ENCODE peak calls at places on chromosomes 4 and X, in four cellular contexts. U is MG63, B is SK-N-MC, O is HepG2. T is an unnamed sample.

GRCh38 chr4:75248770-75249467 is 265.3 kb downstream of the RCHY1 start:
- DNase-seq in O (no peak), B (no peak), U (no peak), T (no peak)

GRCh38 chr4:112515278-112516075 is 503 bp downstream of the NEUROG2 start:
- DNase-seq in U (peak; percentile 22), O (no peak), B (no peak), T (no peak)

GRCh38 chr4:153014460-153014859 is 78.3 kb downstream of the FHDC1 start:
- DNase-seq in O (no peak), U (peak; percentile 41), B (no peak), T (no peak)

GRCh38 chrX:56588397-56589188 is 25.2 kb downstream of the UBQLN2 start:
- DNase-seq in O (no peak), U (no peak), B (no peak), T (no peak)

GRCh38 chrX:113512700-113513395 is 672.2 kb upstream of the AMOT start:
- DNase-seq in U (peak; percentile 22), B (no peak), O (no peak), T (no peak)

GRCh38 chrX:23803931-23804381 is 21.0 kb downstream of the SAT1 start:
- DNase-seq in O (peak; percentile 70), B (no peak), U (peak; percentile 78), T (no peak)

GRCh38 chr4:6724461-6725111 is 8.6 kb downstream of the BLOC1S4 start:
- DNase-seq in U (no peak), B (no peak), O (no peak), T (no peak)

GRCh38 chr4:149164282-149164681 is 651.4 kb downstream of the IQCM start:
- DNase-seq in O (no peak), B (no peak), U (peak; percentile 19), T (no peak)

GRCh38 chr4:109916003-109916399 is 3.3 kb downstream of the EGF start:
- DNase-seq in B (no peak), U (no peak), O (no peak), T (no peak)

GRCh38 chr4:8324640-8325239 is 55.2 kb downstream of the HTRA3 start:
- DNase-seq in O (no peak), B (no peak), U (peak; percentile 80), T (no peak)

GRCh38 chr4:4948370-4948769 is 70.9 kb downstream of the CYTL1 start:
- DNase-seq in U (no peak), B (no peak), O (no peak), T (no peak)

GRCh38 chr4:101599620-101600019 is 190.9 kb upstream of the BANK1 start:
- DNase-seq in U (no peak), O (no peak), B (no peak), T (no peak)

GRCh38 chr4:176034498-176034897 is 31.1 kb upstream of the WDR17 start:
- DNase-seq in B (peak; percentile 35), O (no peak), U (no peak), T (no peak)

GRCh38 chr4:152509595-152510209 is 26.2 kb downstream of the FBXW7 start:
- DNase-seq in O (no peak), U (no peak), B (no peak), T (no peak)

GRCh38 chr4:78293348-78293747 is 236.2 kb downstream of the FRAS1 start:
- DNase-seq in O (no peak), B (no peak), U (no peak), T (no peak)

GRCh38 chr4:29805245-29805644 is 914.9 kb upstream of the PCDH7 start:
- DNase-seq in U (no peak), B (no peak), O (peak; percentile 0), T (no peak)

GRCh38 chr4:27763830-27764525 is 903.3 kb downstream of the STIM2 start:
- DNase-seq in U (no peak), B (no peak), O (no peak), T (no peak)

GRCh38 chr4:172938870-172939269 is 229.7 kb upstream of the GALNT7 start:
- DNase-seq in U (no peak), O (no peak), B (no peak), T (no peak)

GRCh38 chrX:46254623-46255022 is 290.6 kb downstream of the ZNF674 start:
- DNase-seq in U (no peak), B (no peak), O (no peak), T (no peak)

DNA sequence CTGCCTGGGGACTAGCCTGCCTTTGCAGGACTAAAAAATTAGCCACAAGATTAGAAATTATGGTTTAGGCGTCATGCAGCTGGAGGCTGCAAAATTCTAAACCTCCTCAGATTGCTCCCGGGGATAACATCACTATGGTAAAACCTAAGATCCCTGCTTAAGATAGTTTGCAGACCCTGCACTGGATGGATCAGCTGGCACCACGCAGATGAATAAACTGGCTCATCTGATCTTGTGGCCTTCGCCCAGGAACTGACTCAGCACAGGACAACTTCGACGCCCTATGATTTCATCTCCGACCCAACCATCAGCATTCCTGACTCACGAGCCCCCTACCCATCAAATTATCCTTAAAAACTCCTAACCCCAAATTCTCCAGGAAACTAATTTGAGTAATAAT is 482.4 kb downstream of the SPRY1 start:
- DNase-seq in U (no peak), B (no peak), O (no peak), T (no peak)
- H3K9me3 ChIP-seq in U (no peaks in the 10 kb centered on the region), B (no peaks in the 10 kb centered on the region), O (no peaks in the 10 kb centered on the region), T (no peaks in the 10 kb centered on the region)

GRCh38 chr4:140557831-140558435 is 10.8 kb downstream of the UCP1 start:
- DNase-seq in U (no peak), O (no peak), B (no peak), T (no peak)
- H3K9me3 ChIP-seq in U (no peaks in the 10 kb centered on the region), O (no peaks in the 10 kb centered on the region), B (no peaks in the 10 kb centered on the region), T (no peaks in the 10 kb centered on the region)

GRCh38 chr4:82381661-82382284 is 8.0 kb upstream of the HNRNPD start:
- DNase-seq in O (no peak), U (no peak), B (no peak), T (no peak)
- H3K9me3 ChIP-seq in O (peaks cover 6% of the 10 kb centered on the region), U (no peaks in the 10 kb centered on the region), B (peaks cover 6% of the 10 kb centered on the region), T (no peaks in the 10 kb centered on the region)

GRCh38 chr4:59925290-59925689 is 1274.8 kb upstream of the ADGRL3 start:
- DNase-seq in U (no peak), O (no peak), B (no peak), T (no peak)
- H3K9me3 ChIP-seq in U (no peaks in the 10 kb centered on the region), O (no peaks in the 10 kb centered on the region), B (no peaks in the 10 kb centered on the region), T (no peaks in the 10 kb centered on the region)

GRCh38 chrX:48711929-48712505 is 15.5 kb downstream of the SUV39H1 start:
- DNase-seq in U (no peak), O (peak; percentile 61), B (no peak), T (no peak)
- H3K9me3 ChIP-seq in U (no peaks in the 10 kb centered on the region), O (no peaks in the 10 kb centered on the region), B (no peaks in the 10 kb centered on the region), T (no peaks in the 10 kb centered on the region)

GRCh38 chrX:19628006-19628575 is 112.8 kb upstream of the MAP3K15 start:
- DNase-seq in B (no peak), U (no peak), O (no peak), T (no peak)

GRCh38 chrX:19629541-19629940 is 114.2 kb upstream of the MAP3K15 start:
- DNase-seq in B (no peak), O (no peak), U (no peak), T (no peak)

GRCh38 chrX:19630776-19631707 is 115.7 kb upstream of the MAP3K15 start:
- DNase-seq in U (no peak), B (no peak), O (no peak), T (no peak)

GRCh38 chrX:19627533-19627932 is 112.2 kb upstream of the MAP3K15 start:
- DNase-seq in O (no peak), U (no peak), B (no peak), T (no peak)

DNA sequence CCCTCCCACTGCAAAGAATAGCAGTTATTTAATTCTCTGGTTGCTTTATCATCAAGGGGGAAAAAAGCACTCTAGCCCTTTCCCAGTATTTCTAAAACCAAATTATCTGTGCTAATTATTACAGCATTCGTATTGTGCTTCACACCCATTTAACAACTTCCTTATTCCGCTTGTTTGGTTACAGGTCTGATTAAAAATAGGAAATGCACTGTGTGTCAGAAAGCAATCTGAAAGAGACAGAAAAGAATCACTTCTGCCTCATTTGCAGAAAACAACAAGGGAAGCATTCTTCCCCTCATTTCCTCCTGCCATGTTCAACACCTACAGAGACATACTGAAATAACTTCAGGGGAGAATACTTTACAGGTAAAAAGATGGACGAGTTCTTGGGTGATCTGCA is 114.9 kb upstream of the MAP3K15 start:
- DNase-seq in B (no peak), U (no peak), O (no peak), T (no peak)
- H3K9me3 ChIP-seq in B (no peaks in the 10 kb centered on the region), U (no peaks in the 10 kb centered on the region), O (no peaks in the 10 kb centered on the region), T (no peaks in the 10 kb centered on the region)